ENCODE peak calls at places on chromosomes 13 and 19, in four cellular contexts. L is Caco-2, G is left lung, Z is upper lobe of left lung. M is an unnamed sample.

GRCh38 chr13:32205426-32206096 is 109.6 kb downstream of the ZAR1L start:
- DNase-seq in G (no peak), L (no peak), Z (no peak), M (no peak)

GRCh38 chr13:26946675-26947342 is 186.2 kb upstream of the GPR12 start:
- DNase-seq in Z (no peak), G (no peak), L (peak; percentile 32), M (no peak)

GRCh38 chr13:95267662-95268369 is 33.4 kb downstream of the ABCC4 start:
- DNase-seq in L (peak; percentile 53), G (no peak), Z (no peak), M (no peak)

GRCh38 chr19:13008926-13009787 is 13.9 kb downstream of the NFIX start:
- DNase-seq in L (no peak), Z (peak; percentile 78), G (peak; percentile 77), M (no peak)

GRCh38 chr13:59970847-59971246 is 192.9 kb downstream of the DIAPH3 start:
- DNase-seq in L (no peak), Z (no peak), G (peak; percentile 20), M (no peak)

GRCh38 chr19:43809762-43810696 is 7.8 kb upstream of the LYPD5 start:
- DNase-seq in Z (no peak), G (no peak), L (no peak), M (no peak)

GRCh38 chr13:109130093-109130835 is 500.9 kb downstream of the MYO16 start:
- DNase-seq in G (no peak), L (no peak), Z (no peak), M (no peak)

GRCh38 chr13:48730971-48731658 is 77.4 kb downstream of the CYSLTR2 start:
- DNase-seq in L (no peak), G (no peak), Z (peak; percentile 10), M (no peak)

GRCh38 chr19:6706633-6706958 is 13.9 kb downstream of the C3 start:
- DNase-seq in G (no peak), Z (no peak), L (no peak), M (no peak)

GRCh38 chr13:25872871-25873607 is 178.8 kb downstream of the SHISA2 start:
- DNase-seq in G (no peak), L (no peak), Z (no peak), M (no peak)

GRCh38 chr19:33194884-33195710 is 967 bp downstream of the LRP3 start:
- DNase-seq in G (peak; percentile 86), L (no peak), Z (peak; percentile 88), M (no peak)

GRCh38 chr19:51837145-51837544 is 42.2 kb downstream of the FPR3 start:
- DNase-seq in G (no peak), L (no peak), Z (no peak), M (no peak)
- H3K9me3 ChIP-seq in G (peaks cover 46% of the 10 kb centered on the region), L (peaks cover 26% of the 10 kb centered on the region), Z (peaks cover 22% of the 10 kb centered on the region), M (peaks cover 12% of the 10 kb centered on the region)

DNA sequence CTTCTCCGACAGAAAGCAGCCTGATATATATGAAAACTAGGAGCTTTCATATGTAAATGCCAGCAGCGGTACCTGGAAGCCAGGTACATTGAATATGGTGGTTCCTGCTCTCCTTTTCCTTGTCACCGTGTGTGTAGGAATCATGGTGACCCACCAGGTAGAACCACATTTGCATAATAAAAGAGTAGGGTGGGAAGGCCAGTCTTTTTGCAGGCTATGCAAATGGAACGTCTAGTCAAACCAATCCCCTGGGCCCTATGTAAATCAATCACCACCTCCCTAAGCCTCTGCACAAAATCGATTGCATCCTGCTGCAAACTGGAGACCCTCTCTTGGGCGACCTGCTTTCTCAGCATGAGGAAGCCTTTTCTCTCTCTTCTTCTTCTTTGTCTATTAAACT is 22.2 kb upstream of the ZNF181 start:
- DNase-seq in L (no peak), Z (no peak), G (no peak), M (no peak)
- H3K9me3 ChIP-seq in L (peaks cover 43% of the 10 kb centered on the region), Z (peaks cover 12% of the 10 kb centered on the region), G (peaks cover 18% of the 10 kb centered on the region), M (peaks cover 8% of the 10 kb centered on the region)

GRCh38 chr13:68050746-68051145 is 820.6 kb upstream of the PCDH9 start:
- DNase-seq in G (no peak), L (no peak), Z (no peak), M (no peak)
- H3K9me3 ChIP-seq in G (peaks cover 7% of the 10 kb centered on the region), L (no peaks in the 10 kb centered on the region), Z (no peaks in the 10 kb centered on the region), M (no peaks in the 10 kb centered on the region)

GRCh38 chr19:39329948-39330347 is 5.9 kb downstream of the GMFG start:
- DNase-seq in Z (no peak), G (no peak), L (no peak), M (no peak)
- H3K9me3 ChIP-seq in Z (no peaks in the 10 kb centered on the region), G (no peaks in the 10 kb centered on the region), L (no peaks in the 10 kb centered on the region), M (no peaks in the 10 kb centered on the region)

GRCh38 chr19:56642711-56643459 is at the start of gene SMIM17:
- DNase-seq in G (no peak), Z (no peak), L (no peak), M (no peak)
- H3K9me3 ChIP-seq in G (peaks cover 87% of the 10 kb centered on the region), Z (peaks cover 36% of the 10 kb centered on the region), L (peaks cover 29% of the 10 kb centered on the region), M (no peaks in the 10 kb centered on the region)

GRCh38 chr19:16033136-16033530 is 43.2 kb upstream of the TPM4 start:
- DNase-seq in L (no peak), Z (no peak), G (no peak), M (no peak)

GRCh38 chr19:16034958-16035560 is 41.2 kb upstream of the TPM4 start:
- DNase-seq in Z (peak; percentile 58), G (no peak), L (no peak), M (no peak)

GRCh38 chr19:16032509-16033135 is 43.7 kb upstream of the TPM4 start:
- DNase-seq in Z (no peak), G (no peak), L (no peak), M (no peak)

GRCh38 chr19:16033721-16034120 is 42.6 kb upstream of the TPM4 start:
- DNase-seq in Z (no peak), G (no peak), L (no peak), M (no peak)

DNA sequence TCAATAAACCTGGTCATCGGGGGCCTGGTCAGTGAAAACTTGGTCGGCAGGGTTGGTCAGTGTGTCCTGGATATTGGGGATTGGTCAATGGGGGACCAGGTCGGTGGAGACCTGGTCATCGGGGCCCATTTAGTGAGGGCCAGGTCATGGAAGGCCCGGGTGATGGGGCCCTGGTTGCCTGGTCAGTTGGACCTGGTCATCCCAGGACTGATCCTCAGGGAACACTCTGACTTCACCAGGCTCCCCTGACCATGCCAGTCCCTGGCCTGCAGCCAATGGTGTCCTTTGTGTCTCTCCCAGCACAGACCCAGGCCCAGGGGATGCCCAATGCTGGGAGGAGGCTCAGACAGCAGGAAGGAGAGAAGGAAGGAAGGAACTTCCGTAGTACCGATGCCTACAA is 42.1 kb upstream of the TPM4 start:
- DNase-seq in G (no peak), L (no peak), Z (no peak), M (no peak)
- H3K9me3 ChIP-seq in G (no peaks in the 10 kb centered on the region), L (no peaks in the 10 kb centered on the region), Z (no peaks in the 10 kb centered on the region), M (no peaks in the 10 kb centered on the region)

GRCh38 chr19:36939153-36939552 is 23.0 kb downstream of the ZNF568 start:
- DNase-seq in G (no peak), L (no peak), Z (no peak), M (no peak)
- H3K9me3 ChIP-seq in G (peaks cover 100% of the 10 kb centered on the region), L (peaks cover 15% of the 10 kb centered on the region), Z (peaks cover 62% of the 10 kb centered on the region), M (peaks cover 19% of the 10 kb centered on the region)

GRCh38 chr13:71312923-71313322 is 554.1 kb downstream of the DACH1 start:
- DNase-seq in Z (no peak), L (no peak), G (no peak), M (no peak)

GRCh38 chr13:71320452-71320851 is 546.6 kb downstream of the DACH1 start:
- DNase-seq in L (no peak), Z (no peak), G (no peak), M (no peak)

DNA sequence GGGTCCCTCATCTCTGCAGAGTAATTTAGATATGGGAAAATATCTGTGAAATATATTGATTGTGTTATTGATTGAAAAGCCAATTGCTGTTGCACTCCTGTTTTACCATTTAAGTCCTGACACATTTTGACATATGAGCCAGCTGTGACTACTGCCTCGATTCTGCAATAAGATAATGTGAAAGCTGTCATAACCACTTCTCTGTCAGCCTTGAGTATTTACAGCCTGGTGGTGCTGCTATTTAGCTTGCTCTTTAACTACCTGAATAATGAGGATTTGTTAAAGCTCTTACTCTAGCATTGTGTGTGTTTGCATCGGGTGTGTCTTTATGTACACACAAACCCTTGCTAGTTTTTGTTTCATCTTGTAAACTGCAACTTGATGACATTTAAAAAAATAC is 550.0 kb downstream of the DACH1 start:
- DNase-seq in G (no peak), L (no peak), Z (no peak), M (no peak)
- H3K9me3 ChIP-seq in G (no peaks in the 10 kb centered on the region), L (no peaks in the 10 kb centered on the region), Z (no peaks in the 10 kb centered on the region), M (no peaks in the 10 kb centered on the region)

GRCh38 chr19:56423985-56424353 is 19.8 kb downstream of the ZNF583 start:
- DNase-seq in G (no peak), Z (no peak), L (no peak), M (no peak)
- H3K9me3 ChIP-seq in G (peaks cover 100% of the 10 kb centered on the region), Z (peaks cover 100% of the 10 kb centered on the region), L (peaks cover 76% of the 10 kb centered on the region), M (peaks cover 66% of the 10 kb centered on the region)